ENCODE peak calls at places on chromosomes 1 and 21, in six cellular contexts. C, H, I, E, W and V are unnamed samples.

GRCh38 chr21:38817371-38818335 is 11.9 kb downstream of the ETS2 start:
- DNase-seq in C (peak), H (no peak), I (no peak), E (no peak), W (peak), V (no peak)

GRCh38 chr1:147073062-147073432 is 99.2 kb downstream of the PRKAB2 start:
- DNase-seq in C (no peak), H (no peak), I (no peak), E (no peak), W (no peak), V (no peak)

GRCh38 chr1:237005674-237006073 is 1.4 kb upstream of the MT1HL1 start:
- DNase-seq in C (peak), H (no peak), I (no peak), E (no peak), W (no peak), V (no peak)

GRCh38 chr1:7380712-7381111 is 390.4 kb upstream of the VAMP3 start:
- DNase-seq in C (no peak), H (no peak), I (no peak), E (no peak), W (peak), V (no peak)

GRCh38 chr1:167288390-167289062 is 67.8 kb downstream of the POU2F1 start:
- DNase-seq in C (no peak), H (no peak), I (no peak), E (no peak), W (no peak), V (no peak)

GRCh38 chr21:41977034-41977950 is 23.5 kb upstream of the C2CD2 start:
- DNase-seq in C (no peak), H (no peak), I (no peak), E (no peak), W (peak), V (no peak)

GRCh38 chr1:182803846-182804245 is 14.3 kb downstream of the NPL start:
- DNase-seq in C (peak), H (no peak), I (no peak), E (no peak), W (no peak), V (no peak)

GRCh38 chr1:154603317-154603716 is 4.7 kb downstream of the ADAR start:
- DNase-seq in C (no peak), H (no peak), I (no peak), E (no peak), W (no peak), V (no peak)

GRCh38 chr1:201266774-201267173 is 16.5 kb upstream of the PKP1 start:
- DNase-seq in C (peak), H (no peak), I (no peak), E (no peak), W (peak), V (no peak)

GRCh38 chr1:208864366-208864965 is 620.3 kb upstream of the PLXNA2 start:
- DNase-seq in C (no peak), H (no peak), I (no peak), E (no peak), W (no peak), V (no peak)

GRCh38 chr1:109338091-109338490 is 31.3 kb upstream of the MYBPHL start:
- DNase-seq in C (no peak), H (no peak), I (no peak), E (no peak), W (no peak), V (no peak)

GRCh38 chr1:185373813-185374524 is 56.9 kb upstream of the IVNS1ABP start:
- DNase-seq in C (peak), H (no peak), I (no peak), E (no peak), W (no peak), V (no peak)

GRCh38 chr1:5704785-5705514 is 287.3 kb downstream of the NPHP4 start:
- DNase-seq in C (no peak), H (no peak), I (no peak), E (no peak), W (no peak), V (no peak)